ENCODE peak calls at places on chromosomes 4 and X, in four cellular contexts. K is GM12878, F is HepG2, W is K562. V is an unnamed sample.

GRCh38 chr4:20017035-20017434 is 234.7 kb upstream of the SLIT2 start:
- DNase-seq in F (no peak), K (no peak), W (no peak), V (no peak)

GRCh38 chr4:47741200-47741599 is 96.7 kb downstream of the CORIN start:
- DNase-seq in F (no peak), K (no peak), W (no peak), V (no peak)

GRCh38 chr4:140870427-140870826 is 114.2 kb upstream of the TBC1D9 start:
- DNase-seq in W (no peak), F (no peak), K (no peak), V (no peak)

GRCh38 chrX:111095974-111096870 is at the start of gene PAK3:
- DNase-seq in F (no peak), K (no peak), W (no peak), V (peak)

GRCh38 chrX:43589735-43590515 is 66.2 kb upstream of the MAOA start:
- DNase-seq in K (no peak), W (no peak), F (peak), V (no peak)

GRCh38 chrX:29241831-29242230 is 654.6 kb downstream of the IL1RAPL1 start:
- DNase-seq in W (no peak), F (no peak), K (no peak), V (no peak)

GRCh38 chrX:14361430-14361829 is 167.9 kb upstream of the GLRA2 start:
- DNase-seq in W (no peak), F (no peak), K (no peak), V (no peak)

GRCh38 chr4:111689731-111690130 is 455.5 kb upstream of the FAM241A start:
- DNase-seq in K (no peak), F (no peak), W (no peak), V (no peak)

GRCh38 chr4:38921151-38921550 is 53.5 kb downstream of the FAM114A1 start:
- DNase-seq in W (no peak), K (no peak), F (no peak), V (no peak)

GRCh38 chrX:46865281-46865680 is 28.4 kb downstream of the RP2 start:
- DNase-seq in K (no peak), W (no peak), F (peak), V (no peak)

GRCh38 chr4:106607566-106607965 is 239.0 kb upstream of the GIMD1 start:
- DNase-seq in F (no peak), K (no peak), W (no peak), V (no peak)

GRCh38 chr4:147355849-147356248 is 125.0 kb upstream of the EDNRA start:
- DNase-seq in F (no peak), K (no peak), W (no peak), V (no peak)

GRCh38 chrX:69033936-69034335 is 131.3 kb downstream of the PJA1 start:
- DNase-seq in F (no peak), W (no peak), K (no peak), V (no peak)

GRCh38 chr4:42671431-42672194 is 14.7 kb upstream of the ATP8A1 start:
- DNase-seq in W (no peak), K (no peak), F (no peak), V (no peak)

GRCh38 chrX:23509256-23509655 is 158.0 kb upstream of the PRDX4 start:
- DNase-seq in W (no peak), K (no peak), F (no peak), V (peak)

GRCh38 chr4:23305026-23305425 is 584.8 kb downstream of the PPARGC1A start:
- DNase-seq in F (peak), K (no peak), W (no peak), V (no peak)

GRCh38 chr4:121180558-121180957 is 16.4 kb upstream of the TNIP3 start:
- DNase-seq in F (no peak), K (no peak), W (no peak), V (no peak)

GRCh38 chrX:54920610-54921426 is at the start of gene TRO:
- DNase-seq in K (no peak), W (no peak), F (no peak), V (peak)

GRCh38 chrX:138775501-138775900 is 64.0 kb upstream of the FGF13 start:
- DNase-seq in F (peak), K (no peak), W (peak), V (no peak)

GRCh38 chr4:56861365-56861764 is 39.9 kb upstream of the SPINK2 start:
- DNase-seq in F (no peak), W (no peak), K (no peak), V (peak)

GRCh38 chr4:86961605-86962295 is 26.9 kb downstream of the AFF1 start:
- DNase-seq in K (peak), W (peak), F (no peak), V (no peak)
- TF ChIP-seq ETV6 in K (no peak), W (peak), F (no peak), V (no peak)

DNA sequence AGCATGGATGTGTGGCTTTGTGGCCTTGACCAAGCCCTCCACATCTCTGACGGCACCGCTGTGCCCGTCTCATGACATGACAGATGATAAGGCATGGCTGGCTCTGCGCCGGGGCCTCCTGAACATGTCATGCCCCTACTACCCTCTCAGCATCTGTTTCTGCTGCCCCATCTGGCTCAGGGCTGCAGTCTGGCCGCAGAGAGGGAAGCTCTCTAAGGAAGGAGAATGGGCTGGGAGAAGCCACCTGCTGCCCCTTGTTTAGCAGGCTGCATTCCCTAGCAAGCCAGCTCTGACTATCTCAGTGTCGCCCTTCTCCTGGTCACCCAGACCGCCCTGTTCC is 7.2 kb downstream of the ZNF185 start:
- DNase-seq in F (no peak), W (peak), K (no peak), V (no peak)
- TF ChIP-seq ETV6 in F (no peak), W (no peak), K (no peak), V (no peak)

DNA sequence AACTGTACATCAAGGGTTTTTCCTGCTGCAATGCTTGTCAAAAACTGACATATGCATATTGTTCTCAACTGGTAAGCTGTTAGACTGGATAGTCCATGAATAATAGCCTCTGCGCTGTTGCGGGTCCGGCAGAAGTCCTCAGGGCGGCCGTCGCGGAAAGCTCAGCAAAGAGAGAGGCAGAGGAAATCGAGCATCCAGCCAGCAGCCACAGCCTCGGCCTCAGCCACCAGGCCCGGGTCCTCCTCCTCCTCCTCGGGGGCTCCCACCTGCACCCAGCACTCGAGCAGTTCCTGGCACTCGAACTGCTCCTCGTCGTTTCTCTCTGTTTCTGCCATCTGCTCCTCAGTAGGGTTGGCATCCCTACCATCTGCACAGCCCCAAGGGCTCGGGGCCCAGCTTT is 53.7 kb downstream of the UPRT start:
- DNase-seq in F (no peak), W (no peak), K (no peak), V (no peak)
- TF ChIP-seq ETV6 in F (no peak), W (no peak), K (no peak), V (no peak)

GRCh38 chr4:1086011-1086410 is 27.4 kb downstream of the RNF212 start:
- DNase-seq in F (no peak), W (no peak), K (no peak), V (no peak)

GRCh38 chr4:1085404-1085799 is 28.0 kb downstream of the RNF212 start:
- DNase-seq in F (no peak), K (no peak), W (no peak), V (no peak)

GRCh38 chr4:1084796-1085403 is 28.5 kb downstream of the RNF212 start:
- DNase-seq in K (no peak), W (no peak), F (no peak), V (no peak)

GRCh38 chr4:1090036-1090435 is 23.3 kb downstream of the RNF212 start:
- DNase-seq in F (no peak), W (no peak), K (no peak), V (no peak)

DNA sequence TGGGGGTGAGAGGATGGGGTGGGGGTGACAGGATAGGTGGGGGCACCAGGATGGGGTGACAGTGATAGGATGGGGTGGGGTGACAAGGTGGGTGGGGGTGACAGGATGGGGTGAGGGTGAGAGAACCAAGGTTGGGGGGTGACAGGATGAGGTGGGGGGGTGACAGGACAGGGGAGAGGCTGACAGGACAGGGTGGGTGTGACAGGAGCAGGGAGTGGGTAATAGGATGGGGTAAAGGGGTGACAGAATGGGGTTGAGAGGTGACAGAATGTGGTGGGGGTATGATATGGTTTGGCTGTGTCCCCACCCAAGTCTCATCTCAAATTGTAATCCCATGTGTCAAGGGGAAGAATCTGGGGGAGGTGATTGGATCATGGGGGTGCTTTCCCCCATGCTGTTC is 26.0 kb downstream of the RNF212 start:
- DNase-seq in K (no peak), F (no peak), W (no peak), V (no peak)
- TF ChIP-seq ETV6 in K (no peak), F (no peak), W (no peak), V (no peak)

DNA sequence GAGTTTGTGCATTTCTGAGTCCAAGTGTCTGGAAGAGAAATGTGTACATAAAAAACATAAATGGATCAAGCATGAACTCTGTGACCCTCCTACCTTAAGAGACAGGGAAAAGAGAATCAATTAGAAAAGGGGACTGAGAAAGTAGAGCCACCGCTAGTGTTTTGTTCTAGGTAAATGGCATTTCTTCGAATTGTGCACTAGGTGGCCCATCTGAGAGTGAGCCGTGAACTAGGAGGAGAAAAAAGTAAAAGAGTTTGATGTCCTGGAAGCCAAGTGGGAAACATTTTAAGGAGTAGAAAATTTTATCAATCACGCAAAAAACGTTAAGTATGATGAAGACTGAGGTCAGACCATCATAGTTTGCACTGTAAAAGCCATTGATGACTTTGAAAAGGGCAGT is 55.1 kb downstream of the NAF1 start:
- DNase-seq in F (no peak), K (no peak), W (no peak), V (no peak)
- TF ChIP-seq ETV6 in F (no peak), K (no peak), W (no peak), V (no peak)

GRCh38 chr4:7194251-7195137 is 2.2 kb downstream of the SORCS2 start:
- DNase-seq in W (no peak), K (no peak), F (no peak), V (no peak)
- TF ChIP-seq ETV6 in W (no peak), K (no peak), F (no peak), V (no peak)

GRCh38 chr4:40280586-40280985 is 54.5 kb upstream of the CHRNA9 start:
- DNase-seq in K (no peak), W (no peak), F (no peak), V (no peak)
- TF ChIP-seq ETV6 in K (no peak), W (no peak), F (no peak), V (no peak)

GRCh38 chr4:99404595-99405287 is 30.4 kb downstream of the ADH7 start:
- DNase-seq in W (no peak), F (no peak), K (peak), V (no peak)
- TF ChIP-seq ETV6 in W (no peak), F (no peak), K (no peak), V (no peak)

GRCh38 chrX:45850775-45851433 is 650.2 kb upstream of the DIPK2B start:
- DNase-seq in K (no peak), W (no peak), F (peak), V (peak)
- TF ChIP-seq ETV6 in K (no peak), W (no peak), F (no peak), V (no peak)